ENCODE peak calls at places on chromosomes 4 and X, in ten cellular contexts. One of them, this sample, is unnamed.

GRCh38 chrX:69503228-69503834 is 795 bp upstream of the NALF2 start:
- DNase-seq in HT1080: peak; percentile 17
- DNase-seq in HEK293T: peak; percentile 64
- DNase-seq in T-cell: no peak
- DNase-seq in ureter: no peak
- DNase-seq in COR-L47: peak; percentile 48
- DNase-seq in HFF-Myc: peak; percentile 2
- DNase-seq in substantia nigra: no peak
- DNase-seq in nephron progenitor cell: no peak
- DNase-seq in NAMALWA: peak; percentile 4
- DNase-seq in this sample: peak; percentile 54

GRCh38 chr4:4619821-4620220 is 78.0 kb upstream of the STX18 start:
- DNase-seq in HT1080: no peak
- DNase-seq in HEK293T: no peak
- DNase-seq in T-cell: no peak
- DNase-seq in ureter: no peak
- DNase-seq in COR-L47: no peak
- DNase-seq in HFF-Myc: no peak
- DNase-seq in substantia nigra: no peak
- DNase-seq in nephron progenitor cell: no peak
- DNase-seq in NAMALWA: no peak
- DNase-seq in this sample: no peak

GRCh38 chrX:16479206-16479869 is 170.6 kb upstream of the S100G start:
- DNase-seq in HT1080: peak; percentile 82
- DNase-seq in HEK293T: no peak
- DNase-seq in T-cell: no peak
- DNase-seq in ureter: no peak
- DNase-seq in COR-L47: no peak
- DNase-seq in HFF-Myc: no peak
- DNase-seq in substantia nigra: no peak
- DNase-seq in nephron progenitor cell: no peak
- DNase-seq in NAMALWA: no peak
- DNase-seq in this sample: no peak

GRCh38 chr4:81601270-81601694 is 129.6 kb upstream of the RASGEF1B start:
- DNase-seq in HT1080: no peak
- DNase-seq in HEK293T: no peak
- DNase-seq in T-cell: no peak
- DNase-seq in ureter: no peak
- DNase-seq in COR-L47: no peak
- DNase-seq in HFF-Myc: no peak
- DNase-seq in substantia nigra: no peak
- DNase-seq in nephron progenitor cell: no peak
- DNase-seq in NAMALWA: no peak
- DNase-seq in this sample: no peak

GRCh38 chrX:12890467-12890866 is 16.0 kb upstream of the TLR8 start:
- DNase-seq in HT1080: no peak
- DNase-seq in HEK293T: no peak
- DNase-seq in T-cell: no peak
- DNase-seq in ureter: no peak
- DNase-seq in COR-L47: no peak
- DNase-seq in HFF-Myc: no peak
- DNase-seq in substantia nigra: no peak
- DNase-seq in nephron progenitor cell: no peak
- DNase-seq in NAMALWA: peak; percentile 63
- DNase-seq in this sample: no peak

GRCh38 chr4:48596336-48596735 is 106.3 kb downstream of the ZAR1 start:
- DNase-seq in HT1080: no peak
- DNase-seq in HEK293T: no peak
- DNase-seq in T-cell: no peak
- DNase-seq in ureter: no peak
- DNase-seq in COR-L47: no peak
- DNase-seq in HFF-Myc: no peak
- DNase-seq in substantia nigra: no peak
- DNase-seq in nephron progenitor cell: no peak
- DNase-seq in NAMALWA: no peak
- DNase-seq in this sample: no peak

GRCh38 chr4:110518889-110519490 is 43.0 kb downstream of the ENPEP start:
- DNase-seq in HT1080: peak; percentile 34
- DNase-seq in HEK293T: peak; percentile 30
- DNase-seq in T-cell: no peak
- DNase-seq in ureter: no peak
- DNase-seq in COR-L47: no peak
- DNase-seq in HFF-Myc: no peak
- DNase-seq in substantia nigra: no peak
- DNase-seq in nephron progenitor cell: peak; percentile 33
- DNase-seq in NAMALWA: peak; percentile 59
- DNase-seq in this sample: no peak

GRCh38 chrX:23883737-23884354 is 23.9 kb downstream of the APOO start:
- DNase-seq in HT1080: peak; percentile 88
- DNase-seq in HEK293T: peak; percentile 39
- DNase-seq in T-cell: no peak
- DNase-seq in ureter: no peak
- DNase-seq in COR-L47: no peak
- DNase-seq in HFF-Myc: peak; percentile 72
- DNase-seq in substantia nigra: no peak
- DNase-seq in nephron progenitor cell: no peak
- DNase-seq in NAMALWA: no peak
- DNase-seq in this sample: no peak

GRCh38 chr4:142960134-142960533 is 114.0 kb upstream of the INPP4B start:
- DNase-seq in HT1080: no peak
- DNase-seq in HEK293T: no peak
- DNase-seq in T-cell: no peak
- DNase-seq in ureter: no peak
- DNase-seq in COR-L47: no peak
- DNase-seq in HFF-Myc: no peak
- DNase-seq in substantia nigra: no peak
- DNase-seq in nephron progenitor cell: no peak
- DNase-seq in NAMALWA: no peak
- DNase-seq in this sample: no peak

GRCh38 chr4:177403746-177404145 is 38.5 kb downstream of the AGA start:
- DNase-seq in HT1080: no peak
- DNase-seq in HEK293T: no peak
- DNase-seq in T-cell: no peak
- DNase-seq in ureter: no peak
- DNase-seq in COR-L47: no peak
- DNase-seq in HFF-Myc: no peak
- DNase-seq in substantia nigra: no peak
- DNase-seq in nephron progenitor cell: no peak
- DNase-seq in NAMALWA: no peak
- DNase-seq in this sample: no peak

GRCh38 chr4:184776821-184777220 is 42.9 kb upstream of the CENPU start:
- DNase-seq in HT1080: no peak
- DNase-seq in HEK293T: no peak
- DNase-seq in T-cell: no peak
- DNase-seq in ureter: no peak
- DNase-seq in COR-L47: no peak
- DNase-seq in HFF-Myc: no peak
- DNase-seq in substantia nigra: no peak
- DNase-seq in nephron progenitor cell: no peak
- DNase-seq in NAMALWA: no peak
- DNase-seq in this sample: no peak

GRCh38 chr4:10171055-10171454 is 54.5 kb upstream of the WDR1 start:
- DNase-seq in HT1080: no peak
- DNase-seq in HEK293T: no peak
- DNase-seq in T-cell: no peak
- DNase-seq in ureter: no peak
- DNase-seq in COR-L47: no peak
- DNase-seq in HFF-Myc: no peak
- DNase-seq in substantia nigra: no peak
- DNase-seq in nephron progenitor cell: no peak
- DNase-seq in NAMALWA: no peak
- DNase-seq in this sample: no peak

GRCh38 chr4:135098061-135098460 is 896.5 kb upstream of the PABPC4L start:
- DNase-seq in HT1080: no peak
- DNase-seq in HEK293T: no peak
- DNase-seq in T-cell: no peak
- DNase-seq in ureter: no peak
- DNase-seq in COR-L47: no peak
- DNase-seq in HFF-Myc: no peak
- DNase-seq in substantia nigra: no peak
- DNase-seq in nephron progenitor cell: no peak
- DNase-seq in NAMALWA: no peak
- DNase-seq in this sample: no peak

GRCh38 chr4:35673137-35673536 is 571.2 kb downstream of the ARAP2 start:
- DNase-seq in HT1080: no peak
- DNase-seq in HEK293T: no peak
- DNase-seq in T-cell: no peak
- DNase-seq in ureter: no peak
- DNase-seq in COR-L47: no peak
- DNase-seq in HFF-Myc: no peak
- DNase-seq in substantia nigra: no peak
- DNase-seq in nephron progenitor cell: no peak
- DNase-seq in NAMALWA: no peak
- DNase-seq in this sample: no peak

GRCh38 chr4:53450773-53451172 is 73.3 kb downstream of the FIP1L1 start:
- DNase-seq in HT1080: peak; percentile 34
- DNase-seq in HEK293T: no peak
- DNase-seq in T-cell: no peak
- DNase-seq in ureter: no peak
- DNase-seq in COR-L47: no peak
- DNase-seq in HFF-Myc: no peak
- DNase-seq in substantia nigra: no peak
- DNase-seq in nephron progenitor cell: no peak
- DNase-seq in NAMALWA: no peak
- DNase-seq in this sample: no peak

GRCh38 chr4:112726041-112726440 is 89.1 kb downstream of the LARP7 start:
- DNase-seq in HT1080: no peak
- DNase-seq in HEK293T: no peak
- DNase-seq in T-cell: no peak
- DNase-seq in ureter: no peak
- DNase-seq in COR-L47: no peak
- DNase-seq in HFF-Myc: no peak
- DNase-seq in substantia nigra: no peak
- DNase-seq in nephron progenitor cell: no peak
- DNase-seq in NAMALWA: no peak
- DNase-seq in this sample: no peak

GRCh38 chrX:108699368-108699767 is 37.0 kb downstream of the IRS4 start:
- DNase-seq in HT1080: peak; percentile 16
- DNase-seq in HEK293T: peak; percentile 52
- DNase-seq in T-cell: no peak
- DNase-seq in ureter: no peak
- DNase-seq in COR-L47: no peak
- DNase-seq in HFF-Myc: peak; percentile 3
- DNase-seq in substantia nigra: no peak
- DNase-seq in nephron progenitor cell: no peak
- DNase-seq in NAMALWA: peak; percentile 33
- DNase-seq in this sample: peak; percentile 1

GRCh38 chrX:105636667-105637066 is 185.7 kb upstream of the NRK start:
- DNase-seq in HT1080: peak; percentile 1
- DNase-seq in HEK293T: no peak
- DNase-seq in T-cell: no peak
- DNase-seq in ureter: no peak
- DNase-seq in COR-L47: no peak
- DNase-seq in HFF-Myc: no peak
- DNase-seq in substantia nigra: no peak
- DNase-seq in nephron progenitor cell: peak; percentile 33
- DNase-seq in NAMALWA: no peak
- DNase-seq in this sample: no peak

GRCh38 chrX:12419591-12419990 is 281.3 kb downstream of the FRMPD4 start:
- DNase-seq in HT1080: no peak
- DNase-seq in HEK293T: no peak
- DNase-seq in T-cell: no peak
- DNase-seq in ureter: no peak
- DNase-seq in COR-L47: no peak
- DNase-seq in HFF-Myc: no peak
- DNase-seq in substantia nigra: no peak
- DNase-seq in nephron progenitor cell: no peak
- DNase-seq in NAMALWA: no peak
- DNase-seq in this sample: no peak

GRCh38 chrX:106963111-106963510 is 36.9 kb downstream of the MORC4 start:
- DNase-seq in HT1080: no peak
- DNase-seq in HEK293T: no peak
- DNase-seq in T-cell: no peak
- DNase-seq in ureter: no peak
- DNase-seq in COR-L47: no peak
- DNase-seq in HFF-Myc: no peak
- DNase-seq in substantia nigra: no peak
- DNase-seq in nephron progenitor cell: no peak
- DNase-seq in NAMALWA: no peak
- DNase-seq in this sample: no peak

GRCh38 chr4:143384381-143384994 is 47.8 kb downstream of the GAB1 start:
- DNase-seq in HT1080: no peak
- DNase-seq in HEK293T: no peak
- DNase-seq in T-cell: no peak
- DNase-seq in ureter: no peak
- DNase-seq in COR-L47: no peak
- DNase-seq in HFF-Myc: no peak
- DNase-seq in substantia nigra: no peak
- DNase-seq in nephron progenitor cell: no peak
- DNase-seq in NAMALWA: peak; percentile 44
- DNase-seq in this sample: no peak

GRCh38 chr4:54539500-54540029 is 118.2 kb upstream of the KIT start:
- DNase-seq in HT1080: no peak
- DNase-seq in HEK293T: peak; percentile 66
- DNase-seq in T-cell: no peak
- DNase-seq in ureter: peak; percentile 49
- DNase-seq in COR-L47: no peak
- DNase-seq in HFF-Myc: no peak
- DNase-seq in substantia nigra: peak; percentile 18
- DNase-seq in nephron progenitor cell: peak; percentile 86
- DNase-seq in NAMALWA: no peak
- DNase-seq in this sample: peak; percentile 42

GRCh38 chr4:70667710-70668535 is 1.6 kb upstream of the JCHAIN start:
- DNase-seq in HT1080: no peak
- DNase-seq in HEK293T: no peak
- DNase-seq in T-cell: no peak
- DNase-seq in ureter: no peak
- DNase-seq in COR-L47: no peak
- DNase-seq in HFF-Myc: no peak
- DNase-seq in substantia nigra: no peak
- DNase-seq in nephron progenitor cell: no peak
- DNase-seq in NAMALWA: peak; percentile 68
- DNase-seq in this sample: no peak

GRCh38 chr4:112167790-112168189 is 22.5 kb downstream of the FAM241A start:
- DNase-seq in HT1080: no peak
- DNase-seq in HEK293T: no peak
- DNase-seq in T-cell: peak; percentile 51
- DNase-seq in ureter: no peak
- DNase-seq in COR-L47: no peak
- DNase-seq in HFF-Myc: no peak
- DNase-seq in substantia nigra: no peak
- DNase-seq in nephron progenitor cell: no peak
- DNase-seq in NAMALWA: peak; percentile 77
- DNase-seq in this sample: no peak

GRCh38 chr4:59339631-59340030 is 1860.5 kb upstream of the ADGRL3 start:
- DNase-seq in HT1080: peak; percentile 5
- DNase-seq in HEK293T: no peak
- DNase-seq in T-cell: no peak
- DNase-seq in ureter: no peak
- DNase-seq in COR-L47: no peak
- DNase-seq in HFF-Myc: no peak
- DNase-seq in substantia nigra: no peak
- DNase-seq in nephron progenitor cell: no peak
- DNase-seq in NAMALWA: peak; percentile 5
- DNase-seq in this sample: no peak

GRCh38 chr4:28886934-28887333 is 1833.2 kb upstream of the PCDH7 start:
- DNase-seq in HT1080: peak; percentile 34
- DNase-seq in HEK293T: no peak
- DNase-seq in T-cell: no peak
- DNase-seq in ureter: no peak
- DNase-seq in COR-L47: no peak
- DNase-seq in HFF-Myc: no peak
- DNase-seq in substantia nigra: no peak
- DNase-seq in nephron progenitor cell: no peak
- DNase-seq in NAMALWA: no peak
- DNase-seq in this sample: no peak